ENCODE peak calls at places on chromosome 5, in seven cellular contexts. A, T, J, K, X, Z and W are unnamed samples.

GRCh38 chr5:100803391-100803790 is 99.7 kb downstream of the ST8SIA4 start:
- DNase-seq in A (no peak), T (no peak), J (no peak), K (no peak), X (no peak), Z (no peak), W (no peak)

GRCh38 chr5:125357660-125358059 is 611.2 kb upstream of the ZNF608 start:
- DNase-seq in A (no peak), T (no peak), J (no peak), K (no peak), X (no peak), Z (no peak), W (no peak)

GRCh38 chr5:139873033-139873794 is 77.6 kb downstream of the PSD2 start:
- DNase-seq in A (no peak), T (no peak), J (no peak), K (no peak), X (no peak), Z (no peak), W (no peak)

GRCh38 chr5:124849774-124850173 is 103.3 kb upstream of the ZNF608 start:
- DNase-seq in A (no peak), T (no peak), J (no peak), K (no peak), X (no peak), Z (no peak), W (no peak)

GRCh38 chr5:142796492-142797109 is 26.4 kb downstream of the ARHGAP26 start:
- DNase-seq in A (no peak), T (no peak), J (no peak), K (no peak), X (no peak), Z (no peak), W (no peak)

GRCh38 chr5:146753618-146754123 is 124.9 kb downstream of the PPP2R2B start:
- DNase-seq in A (no peak), T (no peak), J (no peak), K (no peak), X (no peak), Z (no peak), W (no peak)

GRCh38 chr5:55377810-55378209 is 70.0 kb downstream of the MTREX start:
- DNase-seq in A (no peak), T (no peak), J (no peak), K (no peak), X (no peak), Z (no peak), W (no peak)

GRCh38 chr5:151183451-151184245 is 26.1 kb upstream of the ANXA6 start:
- DNase-seq in A (no peak), T (no peak), J (no peak), K (no peak), X (no peak), Z (no peak), W (no peak)

GRCh38 chr5:133681896-133682295 is 69.6 kb upstream of the FSTL4 start:
- DNase-seq in A (no peak), T (no peak), J (no peak), K (no peak), X (no peak), Z (no peak), W (no peak)

GRCh38 chr5:1141827-1142226 is 30.0 kb upstream of the SLC12A7 start:
- DNase-seq in A (no peak), T (no peak), J (no peak), K (no peak), X (no peak), Z (no peak), W (no peak)

GRCh38 chr5:154676508-154676907 is 78.7 kb upstream of the LARP1 start:
- DNase-seq in A (no peak), T (no peak), J (no peak), K (no peak), X (no peak), Z (no peak), W (no peak)

GRCh38 chr5:140131967-140132409 is 6.3 kb downstream of the IGIP start:
- DNase-seq in A (peak), T (no peak), J (no peak), K (no peak), X (no peak), Z (no peak), W (no peak)

DNA sequence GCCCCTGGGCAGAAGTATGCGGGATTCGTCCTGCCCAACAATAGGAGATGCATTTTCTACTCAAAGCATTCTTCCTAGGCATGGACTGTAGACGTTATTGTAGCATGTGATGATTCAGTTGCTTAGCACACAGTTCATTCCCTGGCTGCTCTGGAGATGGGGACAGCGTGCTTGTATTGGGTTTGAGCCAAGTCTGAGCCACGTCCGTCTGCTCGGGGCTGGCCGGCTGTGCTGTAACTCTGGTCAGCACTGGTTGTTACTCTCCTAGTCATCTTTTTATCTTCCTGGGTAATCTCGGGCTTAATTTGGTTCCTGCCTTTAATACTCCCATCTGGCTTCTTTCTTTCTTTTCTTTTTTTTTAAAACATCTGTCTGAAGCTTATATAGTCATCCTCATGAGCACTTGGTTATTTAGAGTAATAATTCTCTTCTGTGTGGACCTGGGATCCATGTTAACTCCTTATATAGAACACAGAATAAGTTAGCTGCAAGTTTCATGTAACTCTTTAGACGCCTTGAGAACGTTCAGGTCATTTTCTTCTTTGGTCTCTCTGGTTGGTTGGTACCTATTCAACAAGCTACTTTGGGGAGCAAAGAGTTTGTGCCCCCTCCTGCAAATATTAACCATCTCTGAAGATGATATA is 118.8 kb upstream of the RPS23 start:
- DNase-seq in A (peak), T (no peak), J (no peak), K (peak), X (peak), Z (peak), W (peak)
- TF ChIP-seq POLR2AphosphoS5 in A (peak), T (no peak), J (no peak), K (no peak), X (peak), Z (no peak), W (no peak)

GRCh38 chr5:166926098-166926497 is 1365.3 kb upstream of the WWC1 start:
- DNase-seq in A (no peak), T (no peak), J (no peak), K (no peak), X (no peak), Z (no peak), W (no peak)
- TF ChIP-seq SIN3A in A (no peak), T (no peak), J (no peak), K (no peak), X (no peak), Z (no peak), W (no peak)

GRCh38 chr5:56640763-56641406 is 174.5 kb upstream of the MAP3K1 start:
- DNase-seq in A (no peak), T (no peak), J (no peak), K (no peak), X (no peak), Z (no peak), W (no peak)
- TF ChIP-seq POLR2AphosphoS5 in A (no peak), T (no peak), J (no peak), K (no peak), X (no peak), Z (no peak), W (no peak)

DNA sequence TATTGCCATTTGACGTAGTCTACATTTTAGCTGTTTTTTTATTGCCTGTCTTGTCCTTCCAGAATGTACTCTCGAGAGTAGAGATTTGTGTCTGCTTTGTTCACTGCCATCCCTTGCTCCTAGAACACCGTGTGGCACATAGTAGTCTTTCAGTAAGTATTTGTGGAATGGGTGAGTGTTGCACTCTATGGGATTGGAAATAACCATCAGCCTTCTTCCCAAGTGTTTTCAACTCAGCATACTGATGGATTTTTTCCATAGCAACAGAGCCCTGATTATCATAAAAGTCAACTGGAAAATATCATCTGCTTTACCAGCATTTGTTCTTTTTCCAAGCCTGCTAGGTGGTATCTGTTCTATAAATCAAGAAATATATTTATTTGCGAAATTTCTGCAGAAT is 462.5 kb downstream of the ENC1 start:
- DNase-seq in A (no peak), T (no peak), J (no peak), K (no peak), X (no peak), Z (no peak), W (no peak)
- TF ChIP-seq SIN3A in A (no peak), T (no peak), J (no peak), K (no peak), X (no peak), Z (no peak), W (no peak)